ENCODE peak calls at places on chromosome 13, in four cellular contexts. One of them, this sample, is unnamed.

GRCh38 chr13:80131204-80131603 is 209.7 kb downstream of the SPRY2 start:
- DNase-seq in HepG2: no peak
- DNase-seq in H1: no peak
- DNase-seq in K562: no peak
- DNase-seq in this sample: no peak

GRCh38 chr13:100269837-100270236 is 180.9 kb downstream of the PCCA start:
- DNase-seq in K562: no peak
- DNase-seq in HepG2: no peak
- DNase-seq in H1: no peak
- DNase-seq in this sample: no peak

GRCh38 chr13:110062077-110062776 is 244.7 kb downstream of the COL4A1 start:
- DNase-seq in H1: no peak
- DNase-seq in K562: no peak
- DNase-seq in HepG2: no peak
- DNase-seq in this sample: no peak

GRCh38 chr13:95926231-95926630 is 127.0 kb downstream of the UGGT2 start:
- DNase-seq in K562: no peak
- DNase-seq in H1: no peak
- DNase-seq in HepG2: no peak
- DNase-seq in this sample: no peak

GRCh38 chr13:34208326-34208725 is 390.4 kb downstream of the RFC3 start:
- DNase-seq in H1: no peak
- DNase-seq in HepG2: no peak
- DNase-seq in K562: no peak
- DNase-seq in this sample: no peak

GRCh38 chr13:97388385-97388784 is 45.6 kb upstream of the RAP2A start:
- DNase-seq in H1: no peak
- DNase-seq in K562: no peak
- DNase-seq in HepG2: no peak
- DNase-seq in this sample: no peak

GRCh38 chr13:100789481-100789880 is 114.9 kb upstream of the TMTC4 start:
- DNase-seq in HepG2: peak; percentile 20
- DNase-seq in H1: no peak
- DNase-seq in K562: no peak
- DNase-seq in this sample: no peak

GRCh38 chr13:29583073-29583785 is 12.3 kb downstream of the SLC7A1 start:
- DNase-seq in K562: peak; percentile 38
- DNase-seq in HepG2: no peak
- DNase-seq in H1: no peak
- DNase-seq in this sample: no peak

GRCh38 chr13:75876371-75877050 is 240.4 kb downstream of the LMO7 start:
- DNase-seq in K562: peak; percentile 53
- DNase-seq in H1: peak; percentile 27
- DNase-seq in HepG2: peak; percentile 46
- DNase-seq in this sample: peak; percentile 23

GRCh38 chr13:80030491-80030890 is 310.4 kb downstream of the SPRY2 start:
- DNase-seq in H1: peak; percentile 9
- DNase-seq in HepG2: no peak
- DNase-seq in K562: no peak
- DNase-seq in this sample: no peak

GRCh38 chr13:114101325-114101821 is 31.1 kb downstream of the RASA3 start:
- DNase-seq in K562: no peak
- DNase-seq in H1: no peak
- DNase-seq in HepG2: no peak
- DNase-seq in this sample: no peak

GRCh38 chr13:38053896-38054295 is 184.3 kb upstream of the TRPC4 start:
- DNase-seq in K562: no peak
- DNase-seq in H1: no peak
- DNase-seq in HepG2: no peak
- DNase-seq in this sample: no peak

GRCh38 chr13:113975416-113975815 is 1.5 kb upstream of the C13orf46 start:
- DNase-seq in H1: no peak
- DNase-seq in HepG2: no peak
- DNase-seq in K562: no peak
- DNase-seq in this sample: no peak

GRCh38 chr13:35768551-35768950 is 292.1 kb upstream of the MAB21L1 start:
- DNase-seq in K562: no peak
- DNase-seq in HepG2: no peak
- DNase-seq in H1: no peak
- DNase-seq in this sample: no peak

GRCh38 chr13:64158910-64159309 is 2743.3 kb upstream of the PCDH20 start:
- DNase-seq in HepG2: no peak
- DNase-seq in K562: no peak
- DNase-seq in H1: no peak
- DNase-seq in this sample: no peak

GRCh38 chr13:111537115-111537728 is 216.8 kb downstream of the TEX29 start:
- DNase-seq in K562: no peak
- DNase-seq in HepG2: no peak
- DNase-seq in H1: no peak
- DNase-seq in this sample: no peak

GRCh38 chr13:111536239-111536638 is 215.8 kb downstream of the TEX29 start:
- DNase-seq in HepG2: no peak
- DNase-seq in K562: no peak
- DNase-seq in H1: no peak
- DNase-seq in this sample: no peak

GRCh38 chr13:111533900-111534645 is 213.6 kb downstream of the TEX29 start:
- DNase-seq in H1: no peak
- DNase-seq in K562: no peak
- DNase-seq in HepG2: no peak
- DNase-seq in this sample: no peak

GRCh38 chr13:111532111-111532510 is 211.7 kb downstream of the TEX29 start:
- DNase-seq in HepG2: no peak
- DNase-seq in K562: no peak
- DNase-seq in H1: peak; percentile 31
- DNase-seq in this sample: no peak

GRCh38 chr13:111534646-111535461 is 214.4 kb downstream of the TEX29 start:
- DNase-seq in HepG2: no peak
- DNase-seq in K562: no peak
- DNase-seq in H1: no peak
- DNase-seq in this sample: no peak
- H3K27me3 ChIP-seq in HepG2: peaks cover 79% of the 10 kb centered on the region
- H3K27me3 ChIP-seq in K562: peaks cover 49% of the 10 kb centered on the region
- H3K27me3 ChIP-seq in H1: no peaks in the 10 kb centered on the region
- H3K27me3 ChIP-seq in this sample: no peaks in the 10 kb centered on the region

GRCh38 chr13:106281426-106281825 is 254.0 kb downstream of the EFNB2 start:
- DNase-seq in HepG2: no peak
- DNase-seq in K562: no peak
- DNase-seq in H1: no peak
- DNase-seq in this sample: no peak

GRCh38 chr13:106287351-106287750 is 248.1 kb downstream of the EFNB2 start:
- DNase-seq in H1: no peak
- DNase-seq in K562: no peak
- DNase-seq in HepG2: no peak
- DNase-seq in this sample: no peak

GRCh38 chr13:106284358-106284757 is 251.1 kb downstream of the EFNB2 start:
- DNase-seq in H1: no peak
- DNase-seq in K562: no peak
- DNase-seq in HepG2: no peak
- DNase-seq in this sample: no peak

GRCh38 chr13:106291006-106291405 is 244.5 kb downstream of the EFNB2 start:
- DNase-seq in H1: no peak
- DNase-seq in K562: no peak
- DNase-seq in HepG2: no peak
- DNase-seq in this sample: no peak

GRCh38 chr13:106286811-106287210 is 248.7 kb downstream of the EFNB2 start:
- DNase-seq in HepG2: no peak
- DNase-seq in H1: no peak
- DNase-seq in K562: no peak
- DNase-seq in this sample: no peak
- TF ChIP-seq KDM1A in HepG2: no peak
- TF ChIP-seq KDM1A in H1: no peak
- TF ChIP-seq KDM1A in K562: no peak
- TF ChIP-seq KDM1A in this sample: no peak

GRCh38 chr13:44843403-44843802 is 145.9 kb downstream of the NUFIP1 start:
- DNase-seq in H1: no peak
- DNase-seq in HepG2: no peak
- DNase-seq in K562: no peak
- DNase-seq in this sample: no peak

GRCh38 chr13:44842158-44842557 is 147.1 kb downstream of the NUFIP1 start:
- DNase-seq in HepG2: no peak
- DNase-seq in K562: no peak
- DNase-seq in H1: no peak
- DNase-seq in this sample: no peak

GRCh38 chr13:44840131-44840530 is 149.1 kb downstream of the NUFIP1 start:
- DNase-seq in K562: no peak
- DNase-seq in HepG2: no peak
- DNase-seq in H1: no peak
- DNase-seq in this sample: no peak

GRCh38 chr13:44848956-44849748 is 140.1 kb downstream of the NUFIP1 start:
- DNase-seq in HepG2: no peak
- DNase-seq in H1: no peak
- DNase-seq in K562: no peak
- DNase-seq in this sample: no peak

DNA sequence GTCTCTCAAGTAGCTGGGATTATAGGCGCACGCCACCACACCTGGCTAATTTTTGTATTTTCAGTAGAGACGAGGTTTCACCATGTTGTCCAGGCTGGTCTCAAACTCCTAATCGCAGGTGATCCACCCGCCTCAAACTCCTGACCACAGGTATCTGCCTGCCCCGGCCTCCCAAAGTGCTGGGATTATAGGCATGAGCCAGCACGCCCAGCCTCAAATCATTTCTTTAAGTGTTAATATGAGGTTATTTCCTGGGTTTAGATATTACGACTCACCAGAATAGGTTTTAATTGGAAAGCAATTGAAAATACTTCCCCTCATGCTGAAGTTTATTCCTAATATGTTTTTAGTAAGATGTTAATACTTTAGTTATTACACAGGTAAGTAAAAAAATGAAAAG is 144.5 kb downstream of the NUFIP1 start:
- DNase-seq in HepG2: no peak
- DNase-seq in H1: no peak
- DNase-seq in K562: no peak
- DNase-seq in this sample: no peak
- TF ChIP-seq BRCA1 in HepG2: no peak
- TF ChIP-seq BRCA1 in H1: no peak
- TF ChIP-seq BRCA1 in K562: no peak
- TF ChIP-seq BRCA1 in this sample: no peak

DNA sequence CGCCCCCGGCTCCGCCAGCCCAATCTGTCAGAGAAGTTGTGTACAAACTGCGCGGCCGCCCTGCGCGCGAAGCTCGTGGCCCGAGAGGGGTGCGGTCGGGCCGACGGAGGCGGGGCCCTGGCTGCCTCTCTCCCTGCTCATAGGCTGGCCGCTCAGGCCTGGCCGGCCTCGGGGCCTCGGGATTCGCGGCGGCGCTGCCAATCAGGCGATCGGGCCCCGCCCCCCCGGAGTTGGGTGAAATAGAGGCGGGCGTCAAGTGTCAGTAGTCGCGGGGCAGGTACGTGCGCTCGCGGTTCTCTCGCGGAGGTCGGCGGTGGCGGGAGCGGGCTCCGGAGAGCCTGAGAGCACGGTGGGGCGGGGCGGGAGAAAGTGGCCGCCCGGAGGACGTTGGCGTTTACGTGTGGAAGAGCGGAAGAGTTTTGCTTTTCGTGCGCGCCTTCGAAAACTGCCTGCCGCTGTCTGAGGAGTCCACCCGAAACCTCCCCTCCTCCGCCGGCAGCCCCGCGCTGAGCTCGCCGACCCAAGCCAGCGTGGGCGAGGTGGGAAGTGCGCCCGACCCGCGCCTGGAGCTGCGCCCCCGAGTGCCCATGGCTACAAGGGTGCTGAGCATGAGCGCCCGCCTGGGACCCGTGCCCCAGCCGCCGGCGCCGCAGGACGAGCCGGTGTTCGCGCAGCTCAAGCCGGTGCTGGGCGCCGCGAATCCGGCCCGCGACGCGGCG is at the start of gene KLF5:
- DNase-seq in HepG2: peak; percentile 85
- DNase-seq in H1: peak; percentile 73
- DNase-seq in K562: peak; percentile 98
- DNase-seq in this sample: peak; percentile 48
- H3K27me3 ChIP-seq in HepG2: peaks cover 17% of the 10 kb centered on the region
- H3K27me3 ChIP-seq in H1: peaks cover 14% of the 10 kb centered on the region
- H3K27me3 ChIP-seq in K562: peaks cover 5% of the 10 kb centered on the region
- H3K27me3 ChIP-seq in this sample: peaks cover 4% of the 10 kb centered on the region

This sample was measured in GM12878.